ENCODE peak calls at places on chromosomes 5 and 9, in nine cellular contexts. Y, W, G, C, Z, O, R, V and H are unnamed samples.

GRCh38 chr9:33137781-33138264 is 29.3 kb downstream of the B4GALT1 start:
- DNase-seq in R (no peak), W (no peak), Y (peak), V (no peak), G (no peak), Z (no peak), C (no peak), O (no peak), H (no peak)

GRCh38 chr5:164356790-164357189 is 851.4 kb downstream of the MAT2B start:
- DNase-seq in V (no peak), R (no peak), Y (no peak), G (no peak), O (no peak), Z (no peak), C (no peak), W (no peak), H (no peak)

GRCh38 chr5:95838552-95838951 is 16.0 kb upstream of the GLRX start:
- DNase-seq in O (no peak), Z (no peak), G (no peak), W (no peak), Y (no peak), C (no peak), V (no peak), R (no peak), H (no peak)

GRCh38 chr5:33649801-33650482 is 209.2 kb downstream of the TARS1 start:
- DNase-seq in O (no peak), W (no peak), Z (no peak), V (no peak), R (no peak), C (no peak), G (no peak), Y (no peak), H (no peak)

GRCh38 chr9:71472400-71472799 is 295.9 kb downstream of the CEMIP2 start:
- DNase-seq in O (no peak), W (no peak), C (no peak), Y (no peak), R (no peak), V (no peak), Z (no peak), G (no peak), H (no peak)

GRCh38 chr5:181042722-181043121 is 2.7 kb downstream of the BTNL9 start:
- DNase-seq in Y (peak), C (no peak), Z (no peak), O (no peak), G (no peak), R (no peak), V (no peak), W (no peak), H (no peak)

GRCh38 chr5:52783226-52783959 is 4.3 kb upstream of the ITGA1 start:
- DNase-seq in V (no peak), Y (no peak), Z (no peak), W (no peak), R (peak), C (no peak), G (no peak), O (no peak), H (no peak)

GRCh38 chr9:95124582-95125359 is 192.7 kb downstream of the FANCC start:
- DNase-seq in Y (no peak), W (no peak), C (no peak), Z (no peak), O (no peak), G (no peak), V (no peak), R (no peak), H (no peak)

GRCh38 chr5:56516936-56517521 is 283.9 kb upstream of the ANKRD55 start:
- DNase-seq in C (no peak), R (no peak), Y (no peak), O (peak), Z (no peak), V (no peak), W (no peak), G (no peak), H (no peak)

GRCh38 chr9:128818839-128819715 is 777 bp downstream of the ENDOG start:
- DNase-seq in W (no peak), V (peak), Z (peak), C (peak), G (no peak), Y (peak), O (peak), R (peak), H (no peak)

GRCh38 chr5:96259211-96259772 is 173.8 kb downstream of the PCSK1 start:
- DNase-seq in O (no peak), C (no peak), V (no peak), Z (peak), G (no peak), R (no peak), W (no peak), Y (no peak), H (no peak)